ENCODE peak calls at places on chromosomes 4 and X, in four cellular contexts. Y is mesendoderm, I is H1, W is H9. O is an unnamed sample.

GRCh38 chr4:7420661-7421040 is 14.1 kb downstream of the PSAPL1 start:
- DNase-seq in Y (no peak), I (peak; percentile 26), W (no peak), O (no peak)

GRCh38 chr4:113328514-113328913 is 279.1 kb downstream of the ANK2 start:
- DNase-seq in I (peak; percentile 65), W (peak; percentile 62), Y (peak; percentile 69), O (no peak)

GRCh38 chr4:116357758-116358157 is 727.6 kb downstream of the TRAM1L1 start:
- DNase-seq in I (no peak), Y (peak; percentile 30), W (no peak), O (no peak)

GRCh38 chr4:10298681-10299080 is 158.5 kb downstream of the ZNF518B start:
- DNase-seq in W (no peak), Y (no peak), I (no peak), O (no peak)

GRCh38 chrX:68945603-68946228 is 116.9 kb downstream of the EFNB1 start:
- DNase-seq in I (peak; percentile 53), Y (peak; percentile 57), W (peak; percentile 55), O (peak; percentile 70)

GRCh38 chr4:132605551-132605950 is 543.5 kb upstream of the PCDH10 start:
- DNase-seq in Y (no peak), I (no peak), W (no peak), O (no peak)

GRCh38 chrX:107562482-107562881 is 65.8 kb upstream of the PRPS1 start:
- DNase-seq in I (no peak), Y (peak; percentile 69), W (no peak), O (peak; percentile 88)

GRCh38 chr4:152223600-152223999 is 312.3 kb downstream of the FBXW7 start:
- DNase-seq in I (no peak), W (no peak), Y (no peak), O (no peak)

GRCh38 chrX:16772460-16772859 is 13.8 kb upstream of the TXLNG start:
- DNase-seq in W (peak; percentile 90), I (peak; percentile 51), Y (peak; percentile 56), O (no peak)

GRCh38 chr4:8534129-8534528 is 46.1 kb upstream of the GPR78 start:
- DNase-seq in Y (peak; percentile 96), W (peak; percentile 83), I (peak; percentile 58), O (peak; percentile 66)

GRCh38 chrX:68686684-68687045 is 39.2 kb downstream of the STARD8 start:
- DNase-seq in Y (peak; percentile 44), W (peak; percentile 43), I (no peak), O (no peak)

GRCh38 chr4:25417014-25417413 is 40.0 kb downstream of the ANAPC4 start:
- DNase-seq in W (no peak), I (no peak), Y (no peak), O (no peak)

GRCh38 chr4:138063581-138063980 is 178.6 kb downstream of the SLC7A11 start:
- DNase-seq in I (no peak), Y (peak; percentile 19), W (no peak), O (no peak)
- H3K56ac ChIP-seq in I (no peak overlapping the region), Y (no peak overlapping the region), W (no peak overlapping the region), O (no peak overlapping the region)

GRCh38 chr4:122065149-122065548 is 87.0 kb upstream of the BLTP1 start:
- DNase-seq in Y (no peak), I (no peak), W (no peak), O (no peak)

GRCh38 chr4:122065915-122066314 is 86.2 kb upstream of the BLTP1 start:
- DNase-seq in I (no peak), W (no peak), Y (no peak), O (no peak)
- H3K56ac ChIP-seq in I (no peak overlapping the region), W (no peak overlapping the region), Y (no peak overlapping the region), O (no peak overlapping the region)

GRCh38 chr4:74446896-74447295 is 2.0 kb downstream of the AREG start:
- DNase-seq in Y (no peak), I (no peak), W (no peak), O (no peak)
- H3K56ac ChIP-seq in Y (no peak overlapping the region), I (no peak overlapping the region), W (no peak overlapping the region), O (no peak overlapping the region)

DNA sequence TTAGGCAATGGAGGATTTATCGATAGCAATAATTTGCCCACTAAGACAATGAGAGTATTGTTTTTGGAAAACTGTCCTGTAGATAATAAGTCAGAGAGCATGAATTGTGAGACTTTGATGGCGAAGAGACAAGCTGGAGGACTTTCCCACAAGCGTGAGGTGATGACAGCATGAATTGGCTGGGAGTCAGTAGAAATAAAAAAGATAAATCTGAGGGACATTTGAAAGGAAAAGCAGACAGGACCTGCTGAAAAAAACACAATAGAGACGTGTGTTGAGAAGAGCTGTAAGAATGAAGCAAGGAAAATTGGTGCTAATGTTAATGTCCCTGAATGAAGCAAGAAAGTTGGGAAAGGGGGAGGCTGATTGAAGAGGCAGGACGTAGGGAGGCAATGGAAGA is 233.5 kb downstream of the DCTD start:
- DNase-seq in Y (no peak), W (no peak), I (no peak), O (no peak)
- H3K56ac ChIP-seq in Y (no peak overlapping the region), W (no peak overlapping the region), I (no peak overlapping the region), O (no peak overlapping the region)

DNA sequence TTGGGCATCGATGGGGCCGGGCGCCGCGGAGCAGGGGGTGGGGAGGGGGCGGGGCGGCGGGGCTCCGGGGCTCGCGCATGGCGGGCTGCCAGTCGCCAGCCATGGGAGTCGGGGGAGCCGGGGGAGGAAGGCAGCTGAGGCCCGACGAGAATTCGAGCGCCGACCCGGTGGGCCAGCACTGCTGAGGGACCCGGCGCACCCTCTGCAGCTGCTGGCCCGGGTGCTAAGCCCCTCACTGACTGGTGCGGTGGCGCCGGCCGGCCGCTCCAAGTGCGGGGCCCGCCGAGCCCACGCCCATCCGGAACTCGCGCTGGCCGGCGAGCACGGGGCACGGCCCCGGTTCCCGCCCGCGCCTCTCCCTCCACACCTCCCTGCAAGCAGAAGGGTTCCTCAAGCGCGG is 49.4 kb downstream of the GSX2 start:
- DNase-seq in W (no peak), I (no peak), Y (no peak), O (no peak)
- H3K56ac ChIP-seq in W (no peak overlapping the region), I (no peak overlapping the region), Y (no peak overlapping the region), O (no peak overlapping the region)

GRCh38 chrX:132125906-132126305 is 1.9 kb downstream of the FRMD7 start:
- DNase-seq in Y (no peak), I (no peak), W (no peak), O (no peak)
- H3K56ac ChIP-seq in Y (no peak overlapping the region), I (no peak overlapping the region), W (no peak overlapping the region), O (no peak overlapping the region)